ENCODE peak calls at places on chromosomes 13 and 19, in five cellular contexts. R is HepG2, S is SK-N-SH, X is K562, Z is H1. P is an unnamed sample.

GRCh38 chr19:41441321-41441945 is 1.5 kb upstream of the ERICH4 start:
- DNase-seq in R (no peak), S (no peak), X (no peak), Z (no peak), P (no peak)

GRCh38 chr13:98915563-98916348 is 62.1 kb downstream of the DOCK9 start:
- DNase-seq in R (no peak), S (no peak), X (no peak), Z (no peak), P (no peak)

GRCh38 chr19:18939922-18940775 is 868 bp downstream of the HOMER3 start:
- DNase-seq in R (no peak), S (peak; percentile 73), X (no peak), Z (peak; percentile 88), P (no peak)

GRCh38 chr19:3618144-3618810 is 8.3 kb downstream of the CACTIN start:
- DNase-seq in R (no peak), S (peak; percentile 98), X (peak; percentile 93), Z (peak; percentile 96), P (no peak)

GRCh38 chr13:60453490-60453889 is 56.5 kb downstream of the TDRD3 start:
- DNase-seq in R (no peak), S (no peak), X (no peak), Z (no peak), P (no peak)

GRCh38 chr13:51935326-51936171 is 73.8 kb downstream of the CCDC70 start:
- DNase-seq in R (no peak), S (peak; percentile 49), X (peak; percentile 26), Z (peak; percentile 74), P (no peak)

GRCh38 chr13:38045278-38046048 is 175.9 kb upstream of the TRPC4 start:
- DNase-seq in R (peak; percentile 2), S (peak; percentile 10), X (peak; percentile 21), Z (no peak), P (peak; percentile 32)

GRCh38 chr19:42284641-42285341 is 15.7 kb downstream of the CIC start:
- DNase-seq in R (no peak), S (no peak), X (no peak), Z (peak; percentile 57), P (no peak)

GRCh38 chr19:38395381-38396127 is 7.1 kb downstream of the SPRED3 start:
- DNase-seq in R (no peak), S (no peak), X (no peak), Z (no peak), P (no peak)

GRCh38 chr19:43664008-43664407 is 6.0 kb downstream of the PLAUR start:
- DNase-seq in R (no peak), S (no peak), X (no peak), Z (no peak), P (no peak)

GRCh38 chr19:48059331-48059730 is 15.5 kb upstream of the CABP5 start:
- DNase-seq in R (peak; percentile 7), S (no peak), X (no peak), Z (no peak), P (no peak)

GRCh38 chr13:69579351-69579750 is 528.3 kb upstream of the ATXN8OS start:
- DNase-seq in R (no peak), S (peak; percentile 18), X (no peak), Z (no peak), P (no peak)

GRCh38 chr13:23995283-23996073 is 98.2 kb upstream of the C1QTNF9B start:
- DNase-seq in R (no peak), S (no peak), X (no peak), Z (no peak), P (no peak)

GRCh38 chr13:109678459-109678858 is 107.9 kb downstream of the IRS2 start:
- DNase-seq in R (no peak), S (no peak), X (no peak), Z (no peak), P (no peak)

GRCh38 chr13:33146843-33147611 is 130.8 kb downstream of the KL start:
- DNase-seq in R (no peak), S (no peak), X (no peak), Z (no peak), P (no peak)

GRCh38 chr19:15180451-15181390 is 20.1 kb downstream of the NOTCH3 start:
- DNase-seq in R (peak; percentile 37), S (no peak), X (peak; percentile 91), Z (peak; percentile 81), P (no peak)

GRCh38 chr13:21884965-21885567 is 214.2 kb downstream of the FGF9 start:
- DNase-seq in R (no peak), S (no peak), X (no peak), Z (no peak), P (no peak)

GRCh38 chr19:28864577-28865042 is 348.3 kb downstream of the UQCRFS1 start:
- DNase-seq in R (no peak), S (no peak), X (no peak), Z (no peak), P (no peak)

GRCh38 chr13:47039106-47039505 is 142.3 kb upstream of the HTR2A start:
- DNase-seq in R (no peak), S (no peak), X (no peak), Z (no peak), P (no peak)

GRCh38 chr13:46607768-46608553 is 55.0 kb downstream of the LRCH1 start:
- DNase-seq in R (peak; percentile 92), S (no peak), X (no peak), Z (no peak), P (no peak)

GRCh38 chr19:54253331-54254194 is 3.5 kb downstream of the LILRB5 start:
- DNase-seq in R (no peak), S (no peak), X (no peak), Z (no peak), P (no peak)

GRCh38 chr19:591099-591958 is 1.6 kb downstream of the HCN2 start:
- DNase-seq in R (no peak), S (no peak), X (peak; percentile 48), Z (peak; percentile 82), P (no peak)

GRCh38 chr19:1170938-1171754 is 2.9 kb downstream of the SBNO2 start:
- DNase-seq in R (peak; percentile 75), S (no peak), X (no peak), Z (no peak), P (no peak)

GRCh38 chr19:29084266-29084665 is 128.7 kb downstream of the UQCRFS1 start:
- DNase-seq in R (no peak), S (peak; percentile 49), X (peak; percentile 53), Z (peak; percentile 68), P (no peak)

GRCh38 chr19:46954502-46955004 is 65.1 kb upstream of the NPAS1 start:
- DNase-seq in R (peak; percentile 92), S (no peak), X (no peak), Z (no peak), P (no peak)
- H3K4me1 ChIP-seq in R (peaks cover 96% of the 10 kb centered on the region), S (peaks cover 33% of the 10 kb centered on the region), X (peaks cover 30% of the 10 kb centered on the region), Z (no peaks in the 10 kb centered on the region), P (no peaks in the 10 kb centered on the region)

GRCh38 chr19:33350538-33351309 is 22.8 kb upstream of the CEBPG start:
- DNase-seq in R (no peak), S (no peak), X (no peak), Z (no peak), P (no peak)
- TF ChIP-seq YY1 in R (no peak), S (no peak), X (no peak), Z (no peak), P (no peak)

GRCh38 chr19:2171349-2172145 is 7.8 kb downstream of the DOT1L start:
- DNase-seq in R (peak; percentile 76), S (peak; percentile 67), X (peak; percentile 74), Z (peak; percentile 63), P (no peak)

GRCh38 chr19:2176336-2176994 is 12.7 kb downstream of the DOT1L start:
- DNase-seq in R (no peak), S (no peak), X (no peak), Z (no peak), P (no peak)

GRCh38 chr19:2175742-2176141 is 12.0 kb downstream of the DOT1L start:
- DNase-seq in R (no peak), S (no peak), X (no peak), Z (no peak), P (no peak)

GRCh38 chr19:2173388-2173787 is 9.7 kb downstream of the DOT1L start:
- DNase-seq in R (no peak), S (no peak), X (no peak), Z (no peak), P (no peak)

GRCh38 chr19:2173841-2174577 is 10.3 kb downstream of the DOT1L start:
- DNase-seq in R (peak; percentile 52), S (no peak), X (no peak), Z (no peak), P (no peak)
- H3K9ac ChIP-seq in R (peak overlapping the region; percentile 53), S (no peak overlapping the region), X (no peak overlapping the region), Z (no peak overlapping the region), P (peak overlapping the region; percentile 53)

GRCh38 chr13:101511161-101511560 is 58.7 kb downstream of the ITGBL1 start:
- DNase-seq in R (no peak), S (no peak), X (no peak), Z (no peak), P (no peak)
- H3K4me1 ChIP-seq in R (no peaks in the 10 kb centered on the region), S (peaks cover 16% of the 10 kb centered on the region), X (no peaks in the 10 kb centered on the region), Z (peaks cover 2% of the 10 kb centered on the region), P (no peaks in the 10 kb centered on the region)

GRCh38 chr19:17489392-17490030 is 19.2 kb downstream of the SLC27A1 start:
- DNase-seq in R (no peak), S (peak; percentile 1), X (no peak), Z (no peak), P (no peak)

GRCh38 chr19:17490411-17490810 is 20.1 kb downstream of the SLC27A1 start:
- DNase-seq in R (no peak), S (no peak), X (no peak), Z (no peak), P (no peak)

GRCh38 chr19:17487240-17488121 is 17.2 kb downstream of the SLC27A1 start:
- DNase-seq in R (no peak), S (peak; percentile 55), X (peak; percentile 35), Z (no peak), P (no peak)

GRCh38 chr19:17486545-17486944 is 16.2 kb downstream of the SLC27A1 start:
- DNase-seq in R (no peak), S (no peak), X (no peak), Z (no peak), P (no peak)

GRCh38 chr19:17488593-17489391 is 18.5 kb downstream of the SLC27A1 start:
- DNase-seq in R (peak; percentile 88), S (peak; percentile 79), X (peak; percentile 93), Z (peak; percentile 97), P (peak; percentile 98)
- TF ChIP-seq YY1 in R (no peak), S (no peak), X (no peak), Z (peak; percentile 57), P (no peak)

GRCh38 chr13:100541882-100542545 is 46.6 kb downstream of the GGACT start:
- DNase-seq in R (no peak), S (no peak), X (no peak), Z (peak; percentile 37), P (no peak)

GRCh38 chr13:100544866-100545683 is 43.5 kb downstream of the GGACT start:
- DNase-seq in R (no peak), S (no peak), X (no peak), Z (peak; percentile 42), P (no peak)

GRCh38 chr13:100545684-100546061 is 42.9 kb downstream of the GGACT start:
- DNase-seq in R (no peak), S (no peak), X (no peak), Z (peak; percentile 36), P (no peak)

GRCh38 chr13:100542546-100543156 is 45.9 kb downstream of the GGACT start:
- DNase-seq in R (peak; percentile 35), S (no peak), X (peak; percentile 15), Z (peak; percentile 44), P (no peak)

GRCh38 chr13:100543872-100544602 is 44.6 kb downstream of the GGACT start:
- DNase-seq in R (peak; percentile 41), S (no peak), X (no peak), Z (peak; percentile 41), P (no peak)
- H3K9ac ChIP-seq in R (peak overlapping the region; percentile 12), S (no peak overlapping the region), X (no peak overlapping the region), Z (no peak overlapping the region), P (no peak overlapping the region)

P was measured in NT2/D1.